ENCODE peak calls at places on chromosome 10, in nine cellular contexts. X, K, B, J, U, P, Q, Z and S are unnamed samples. For H3K36me3, the result is how much of the 10 kb centered on the place peaks cover.

GRCh38 chr10:10869592-10869991 is 148.1 kb upstream of the CELF2 start:
- DNase-seq in Z (no peak), P (no peak), B (no peak), X (no peak), Q (no peak), U (no peak), K (no peak), J (peak), S (peak)

GRCh38 chr10:60082341-60083038 is 176.1 kb upstream of the CCDC6 start:
- DNase-seq in Q (no peak), X (no peak), J (peak), K (no peak), P (no peak), B (no peak), U (no peak), Z (no peak), S (no peak)

GRCh38 chr10:7315906-7316305 is 94.9 kb downstream of the SFMBT2 start:
- DNase-seq in K (no peak), X (no peak), J (no peak), Q (no peak), B (no peak), Z (no peak), U (no peak), P (no peak), S (no peak)

GRCh38 chr10:80413152-80413996 is 5.0 kb downstream of the PRXL2A start:
- DNase-seq in Q (peak), U (no peak), Z (peak), K (no peak), J (peak), X (no peak), P (no peak), B (peak), S (peak)

GRCh38 chr10:95606922-95607321 is 45.8 kb upstream of the SORBS1 start:
- DNase-seq in P (no peak), Z (no peak), K (no peak), J (no peak), Q (no peak), U (no peak), X (no peak), B (no peak), S (no peak)

GRCh38 chr10:79203014-79203675 is 134.4 kb downstream of the ZMIZ1 start:
- DNase-seq in J (no peak), X (no peak), B (no peak), Z (no peak), P (no peak), K (no peak), U (no peak), Q (peak), S (no peak)

GRCh38 chr10:13352519-13352918 is 4.4 kb upstream of the SEPHS1 start:
- DNase-seq in X (peak), B (no peak), K (no peak), J (no peak), U (no peak), P (no peak), Z (peak), Q (no peak), S (no peak)

GRCh38 chr10:24382596-24382978 is 173.6 kb downstream of the KIAA1217 start:
- DNase-seq in U (no peak), Z (no peak), Q (no peak), X (no peak), P (no peak), K (no peak), B (peak), J (peak), S (no peak)

GRCh38 chr10:17756557-17757208 is 4.7 kb downstream of the TMEM236 start:
- DNase-seq in U (no peak), K (no peak), B (no peak), Z (no peak), J (no peak), X (no peak), Q (no peak), P (no peak), S (peak)

GRCh38 chr10:44416021-44416758 is 31.3 kb upstream of the CXCL12 start:
- DNase-seq in U (peak), J (peak), B (no peak), P (no peak), X (no peak), Q (no peak), Z (no peak), K (peak), S (no peak)

GRCh38 chr10:48464121-48464870 is 140.6 kb downstream of the ARHGAP22 start:
- DNase-seq in P (no peak), K (no peak), J (no peak), B (no peak), U (peak), Z (no peak), Q (no peak), X (peak), S (no peak)

GRCh38 chr10:126434235-126434634 is 46.0 kb upstream of the ADAM12 start:
- DNase-seq in J (no peak), B (no peak), U (no peak), P (no peak), K (no peak), Z (no peak), X (no peak), Q (no peak), S (no peak)

GRCh38 chr10:26792780-26793495 is 67.8 kb downstream of the ABI1 start:
- DNase-seq in U (no peak), K (no peak), Z (no peak), Q (no peak), X (no peak), P (no peak), B (no peak), J (no peak), S (no peak)

GRCh38 chr10:28403090-28403489 is 100.2 kb upstream of the MPP7 start:
- DNase-seq in J (peak), B (no peak), K (no peak), P (no peak), Q (no peak), U (no peak), X (no peak), Z (no peak), S (no peak)

GRCh38 chr10:124946945-124947344 is 5.0 kb downstream of the ZRANB1 start:
- DNase-seq in K (no peak), X (no peak), P (no peak), Q (no peak), Z (no peak), B (no peak), J (peak), U (no peak), S (peak)

GRCh38 chr10:52232561-52233350 is 81.3 kb upstream of the DKK1 start:
- DNase-seq in Z (peak), X (no peak), B (no peak), Q (no peak), J (peak), P (no peak), U (no peak), K (no peak), S (peak)

GRCh38 chr10:112842832-112843360 is 107.2 kb upstream of the TCF7L2 start:
- DNase-seq in U (no peak), J (peak), Z (no peak), P (no peak), X (no peak), K (no peak), B (peak), Q (no peak), S (no peak)

GRCh38 chr10:84216834-84217233 is 8.5 kb downstream of the LRIT2 start:
- DNase-seq in P (no peak), X (no peak), J (no peak), Q (no peak), U (no peak), K (no peak), Z (no peak), B (no peak), S (no peak)

GRCh38 chr10:112967200-112967599 is 17.2 kb downstream of the TCF7L2 start:
- DNase-seq in Z (no peak), U (no peak), B (no peak), P (no peak), X (no peak), Q (no peak), K (no peak), J (peak), S (peak)

GRCh38 chr10:36391405-36391804 is 734.0 kb upstream of the ANKRD30A start:
- DNase-seq in P (no peak), B (no peak), K (no peak), X (no peak), J (no peak), U (no peak), Q (no peak), Z (no peak), S (no peak)

GRCh38 chr10:7589748-7590147 is 77.0 kb downstream of the ITIH5 start:
- DNase-seq in K (no peak), B (no peak), Z (no peak), X (no peak), U (no peak), P (no peak), Q (peak), J (no peak), S (no peak)

GRCh38 chr10:95384011-95384704 is 93.4 kb upstream of the PDLIM1 start:
- DNase-seq in Z (no peak), Q (no peak), X (no peak), K (no peak), J (no peak), P (no peak), U (no peak), B (no peak), S (no peak)

GRCh38 chr10:21989453-21990154 is 13.9 kb downstream of the DNAJC1 start:
- DNase-seq in K (peak), Z (peak), J (peak), Q (peak), X (peak), U (peak), B (peak), P (peak), S (peak)

GRCh38 chr10:15046626-15047025 is 2.9 kb downstream of the OLAH start:
- DNase-seq in P (no peak), X (no peak), J (peak), B (peak), U (no peak), Z (no peak), Q (no peak), K (no peak), S (no peak)
- H3K4me3 ChIP-seq in P (no peak), X (no peak), J (no peak), B (no peak), U (no peak), Z (no peak), Q (no peak), K (peak), S (no peak)

GRCh38 chr10:129393812-129394211 is 73.2 kb upstream of the MGMT start:
- DNase-seq in J (no peak), U (no peak), P (no peak), K (no peak), X (no peak), B (no peak), Q (no peak), Z (no peak), S (no peak)
- H3K36me3 ChIP-seq in J (under half), U (under half), P (under half), K (under half), X (under half), B (under half), Q (under half), Z (under half), S (under half)

GRCh38 chr10:1301138-1301537 is 245.0 kb downstream of the WDR37 start:
- DNase-seq in K (no peak), P (no peak), X (no peak), Z (no peak), Q (no peak), B (no peak), U (no peak), J (no peak), S (no peak)
- TF ChIP-seq CTCF in K (no peak), P (no peak), X (no peak), Z (no peak), Q (no peak), B (no peak), U (no peak), J (no peak), S (no peak)

DNA sequence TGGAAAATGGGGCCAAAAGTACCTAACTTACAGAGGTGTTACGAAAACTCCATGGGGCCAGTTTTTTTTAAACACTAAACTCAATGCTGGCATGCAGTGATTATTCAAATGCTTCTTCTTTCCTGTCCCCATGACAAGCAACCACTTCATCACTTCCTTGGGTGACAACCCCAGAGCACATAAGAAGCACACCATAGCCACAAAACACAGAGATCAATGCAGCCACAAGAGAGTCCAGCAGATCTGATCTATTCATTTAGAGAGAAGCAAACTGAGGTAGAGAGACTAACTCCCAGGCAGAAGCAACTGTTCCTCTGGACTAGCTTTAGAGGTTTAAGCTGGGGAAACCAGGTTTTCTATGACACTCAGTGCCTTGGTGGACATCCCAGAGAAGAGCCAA is 180.0 kb downstream of the GRID1 start:
- DNase-seq in Q (no peak), B (no peak), J (no peak), P (no peak), U (no peak), X (no peak), Z (no peak), K (no peak), S (no peak)
- H3K4me3 ChIP-seq in Q (no peak), B (no peak), J (no peak), P (no peak), U (no peak), X (no peak), Z (no peak), K (no peak), S (no peak)